ENCODE peak calls at places on chromosomes 4 and X, in nine cellular contexts. I is GM12878, G is lower lobe of right lung, X is left kidney, J is NCI-H1694 treated with DMSO at 0.1 percent for 48 hours, H is pons, B is mucosa of descending colon, Q is NCI-H2171, Z is fibroblast of the aortic adventitia. C is an unnamed sample.

GRCh38 chr4:70895405-70895804 is 6.8 kb upstream of the MOB1B start:
- DNase-seq in I (no peak), G (no peak), X (peak; percentile 17), J (no peak), H (peak; percentile 20), B (no peak), Q (no peak), Z (no peak), C (peak; percentile 56)

GRCh38 chr4:94516999-94517398 is 65.3 kb downstream of the PDLIM5 start:
- DNase-seq in I (no peak), G (no peak), X (peak; percentile 38), J (no peak), H (no peak), B (no peak), Q (no peak), Z (no peak), C (peak; percentile 85)

GRCh38 chr4:74504212-74504611 is 59.3 kb downstream of the AREG start:
- DNase-seq in I (no peak), G (no peak), X (peak; percentile 8), J (no peak), H (no peak), B (no peak), Q (no peak), Z (peak; percentile 40), C (peak; percentile 74)

GRCh38 chrX:150765782-150766350 is 72.7 kb downstream of the MTMR1 start:
- DNase-seq in I (no peak), G (no peak), X (no peak), J (no peak), H (no peak), B (no peak), Q (no peak), Z (no peak), C (no peak)

GRCh38 chr4:140054861-140055260 is 99.1 kb downstream of the MAML3 start:
- DNase-seq in I (no peak), G (no peak), X (no peak), J (no peak), H (no peak), B (no peak), Q (no peak), Z (no peak), C (no peak)

GRCh38 chr4:153222790-153223417 is 18.7 kb downstream of the TRIM2 start:
- DNase-seq in I (no peak), G (peak; percentile 68), X (peak; percentile 79), J (no peak), H (no peak), B (peak; percentile 66), Q (no peak), Z (peak; percentile 37), C (peak; percentile 65)

GRCh38 chr4:77777135-77777777 is 41.9 kb downstream of the CNOT6L start:
- DNase-seq in I (no peak), G (no peak), X (no peak), J (no peak), H (peak; percentile 17), B (no peak), Q (no peak), Z (peak; percentile 30), C (peak; percentile 22)

GRCh38 chrX:72255864-72256263 is 17.0 kb upstream of the ERCC6L start:
- DNase-seq in I (no peak), G (no peak), X (no peak), J (no peak), H (no peak), B (no peak), Q (no peak), Z (no peak), C (no peak)

GRCh38 chr4:175419120-175419774 is 392.8 kb downstream of the GPM6A start:
- DNase-seq in I (no peak), G (no peak), X (no peak), J (no peak), H (no peak), B (no peak), Q (no peak), Z (peak; percentile 99), C (peak; percentile 96)

GRCh38 chrX:119942831-119943184 is 743 bp downstream of the NKAP start:
- DNase-seq in I (no peak), G (no peak), X (no peak), J (no peak), H (no peak), B (no peak), Q (no peak), Z (no peak), C (no peak)

GRCh38 chr4:140866492-140867005 is 110.4 kb upstream of the TBC1D9 start:
- DNase-seq in I (no peak), G (no peak), X (no peak), J (no peak), H (no peak), B (no peak), Q (no peak), Z (no peak), C (no peak)

GRCh38 chr4:65227628-65228027 is 442.7 kb downstream of the EPHA5 start:
- DNase-seq in I (no peak), G (no peak), X (no peak), J (no peak), H (no peak), B (no peak), Q (no peak), Z (no peak), C (no peak)

GRCh38 chr4:3037957-3038451 is 36.3 kb downstream of the HTT-AS start:
- DNase-seq in I (no peak), G (peak; percentile 18), X (no peak), J (no peak), H (no peak), B (no peak), Q (no peak), Z (peak; percentile 10), C (no peak)

GRCh38 chrX:13658602-13659001 is 5.7 kb downstream of the TCEANC start:
- DNase-seq in I (no peak), G (no peak), X (peak; percentile 65), J (peak; percentile 2), H (peak; percentile 76), B (no peak), Q (no peak), Z (peak; percentile 84), C (peak; percentile 41)

GRCh38 chr4:186104895-186105720 is 604 bp downstream of the FAM149A start:
- DNase-seq in I (no peak), G (peak; percentile 56), X (peak; percentile 71), J (no peak), H (no peak), B (peak; percentile 58), Q (no peak), Z (no peak), C (no peak)

GRCh38 chr4:101787917-101788316 is 2.6 kb upstream of the BANK1 start:
- DNase-seq in I (no peak), G (no peak), X (no peak), J (no peak), H (no peak), B (no peak), Q (no peak), Z (no peak), C (peak; percentile 2)

GRCh38 chr4:36256398-36256828 is 12.1 kb upstream of the ARAP2 start:
- DNase-seq in I (peak; percentile 70), G (no peak), X (no peak), J (no peak), H (peak; percentile 77), B (no peak), Q (no peak), Z (no peak), C (no peak)

GRCh38 chr4:147136308-147136707 is 190.6 kb upstream of the TTC29 start:
- DNase-seq in I (no peak), G (no peak), X (peak; percentile 70), J (no peak), H (no peak), B (no peak), Q (no peak), Z (peak; percentile 75), C (peak; percentile 99)

GRCh38 chrX:74015379-74016019 is 288.5 kb upstream of the ZCCHC13 start:
- DNase-seq in I (peak; percentile 37), G (no peak), X (peak; percentile 75), J (peak; percentile 35), H (peak; percentile 62), B (no peak), Q (peak; percentile 2), Z (peak; percentile 85), C (peak; percentile 75)

GRCh38 chr4:120916937-120917336 is 5.6 kb downstream of the PRDM5 start:
- DNase-seq in I (no peak), G (no peak), X (no peak), J (no peak), H (no peak), B (no peak), Q (no peak), Z (no peak), C (no peak)

GRCh38 chr4:173436149-173436579 is 37.2 kb upstream of the SCRG1 start:
- DNase-seq in I (no peak), G (no peak), X (peak; percentile 55), J (no peak), H (no peak), B (no peak), Q (no peak), Z (peak; percentile 94), C (peak; percentile 92)

GRCh38 chr4:132395576-132395975 is 753.5 kb upstream of the PCDH10 start:
- DNase-seq in I (no peak), G (no peak), X (peak; percentile 33), J (no peak), H (no peak), B (no peak), Q (no peak), Z (no peak), C (peak; percentile 18)

GRCh38 chrX:139759637-139760036 is 51.7 kb upstream of the MCF2 start:
- DNase-seq in I (no peak), G (no peak), X (peak; percentile 18), J (no peak), H (peak; percentile 28), B (no peak), Q (no peak), Z (peak; percentile 27), C (peak; percentile 44)

GRCh38 chr4:128358231-128358902 is 70.8 kb upstream of the PGRMC2 start:
- DNase-seq in I (no peak), G (no peak), X (no peak), J (no peak), H (no peak), B (no peak), Q (no peak), Z (peak; percentile 98), C (peak; percentile 82)

GRCh38 chr4:8710946-8711345 is 118.4 kb downstream of the CPZ start:
- DNase-seq in I (no peak), G (peak; percentile 14), X (no peak), J (no peak), H (no peak), B (no peak), Q (no peak), Z (no peak), C (no peak)

GRCh38 chr4:18069806-18070205 is 48.3 kb upstream of the LCORL start:
- DNase-seq in I (no peak), G (no peak), X (no peak), J (no peak), H (no peak), B (no peak), Q (no peak), Z (no peak), C (no peak)

GRCh38 chr4:72566573-72566972 is 2.4 kb downstream of the ADAMTS3 start:
- DNase-seq in I (no peak), G (no peak), X (no peak), J (no peak), H (no peak), B (no peak), Q (no peak), Z (no peak), C (no peak)